ENCODE peak calls at places on chromosomes 12 and 14, in eight cellular contexts. D is tibial nerve; Y is CD8-positive, alpha-beta memory T cell; P is breast epithelium; V is A549; X is brain microvascular endothelial cell; O is tibial artery; H is mammary epithelial cell. Z is an unnamed sample.

GRCh38 chr12:53480425-53481107 is 18.7 kb downstream of the MAP3K12 start:
- DNase-seq in D (no peak), Y (no peak), P (no peak), V (no peak), X (no peak), O (no peak), H (no peak), Z (no peak)

GRCh38 chr14:58977366-58977765 is 211.1 kb upstream of the DAAM1 start:
- DNase-seq in D (no peak), Y (no peak), P (no peak), V (no peak), X (peak; percentile 9), O (no peak), H (no peak), Z (no peak)

GRCh38 chr12:70590051-70590450 is 47.2 kb downstream of the PTPRB start:
- DNase-seq in D (peak; percentile 78), Y (peak; percentile 20), P (peak; percentile 69), V (peak; percentile 60), X (peak; percentile 87), O (peak; percentile 81), H (peak; percentile 49), Z (peak; percentile 84)

GRCh38 chr12:59929091-59929490 is 333.3 kb downstream of the SLC16A7 start:
- DNase-seq in D (no peak), Y (no peak), P (no peak), V (no peak), X (no peak), O (no peak), H (peak; percentile 95), Z (peak; percentile 13)

GRCh38 chr12:94795520-94795919 is 145.2 kb upstream of the TMCC3 start:
- DNase-seq in D (no peak), Y (no peak), P (no peak), V (peak; percentile 41), X (peak; percentile 40), O (no peak), H (peak; percentile 64), Z (peak; percentile 82)

GRCh38 chr14:52783211-52783610 is 8.2 kb downstream of the GNPNAT1 start:
- DNase-seq in D (no peak), Y (no peak), P (no peak), V (no peak), X (no peak), O (no peak), H (no peak), Z (no peak)

GRCh38 chr12:124713436-124714082 is 146.1 kb upstream of the NCOR2 start:
- DNase-seq in D (peak; percentile 69), Y (peak; percentile 13), P (no peak), V (no peak), X (peak; percentile 78), O (peak; percentile 51), H (no peak), Z (peak; percentile 93)

GRCh38 chr12:130835011-130835410 is 4.0 kb downstream of the STX2 start:
- DNase-seq in D (no peak), Y (no peak), P (no peak), V (no peak), X (no peak), O (no peak), H (no peak), Z (no peak)

GRCh38 chr12:27896419-27896990 is 76.0 kb downstream of the PTHLH start:
- DNase-seq in D (no peak), Y (no peak), P (no peak), V (no peak), X (no peak), O (no peak), H (peak; percentile 19), Z (no peak)

GRCh38 chr14:35047961-35048513 is 2.0 kb downstream of the FAM177A1 start:
- DNase-seq in D (no peak), Y (no peak), P (no peak), V (no peak), X (no peak), O (no peak), H (no peak), Z (no peak)
- H3K4me3 ChIP-seq in D (no peak overlapping the region), Y (no peak overlapping the region), P (no peak overlapping the region), V (peak overlapping the region; percentile 82), X (no peak overlapping the region), O (peak overlapping the region; percentile 70), H (no peak overlapping the region), Z (no peak overlapping the region)

DNA sequence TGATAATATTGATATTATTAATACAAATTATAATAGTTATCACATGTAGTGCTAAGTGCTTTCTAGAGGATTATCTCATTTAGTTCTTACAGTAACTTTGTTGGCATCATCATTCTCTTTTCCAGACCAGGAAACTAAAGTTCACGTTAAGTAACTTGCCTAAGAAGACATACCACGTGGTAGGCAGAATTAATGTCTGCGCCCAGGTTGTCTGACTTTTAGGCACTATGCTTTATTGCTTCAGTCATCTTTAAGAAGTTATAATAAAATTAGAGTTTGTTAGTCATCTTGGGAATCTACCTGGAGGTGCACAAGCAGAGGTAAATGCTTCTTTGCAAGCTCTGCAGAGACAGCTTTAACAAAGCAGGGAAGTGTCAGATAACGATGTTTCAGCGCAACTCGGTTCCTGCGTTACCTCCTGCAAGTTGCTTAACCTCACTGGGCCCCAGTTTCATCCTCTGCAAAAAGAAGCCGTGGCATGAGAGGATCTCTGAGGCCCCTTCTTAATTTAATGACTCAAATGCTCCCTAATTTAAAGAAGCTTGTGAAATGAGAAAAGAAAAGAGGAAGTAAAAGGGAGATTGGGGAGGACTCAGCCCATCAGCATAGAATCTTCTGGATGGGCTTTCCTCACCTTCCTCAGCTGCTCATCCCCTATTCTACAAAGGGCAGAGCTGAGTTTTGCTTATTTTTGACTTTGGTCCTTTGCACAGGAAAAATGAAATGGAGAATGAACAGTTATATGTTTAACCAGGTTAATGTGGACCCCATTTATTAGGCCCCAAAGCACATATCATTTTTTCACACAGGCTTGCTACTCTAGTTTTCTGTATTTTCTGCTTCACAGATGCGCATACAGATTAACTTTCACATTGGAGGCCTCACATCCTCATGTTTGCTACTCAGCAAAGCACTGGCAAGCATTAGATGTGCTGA is 5.3 kb downstream of the ARHGDIB start:
- DNase-seq in D (no peak), Y (no peak), P (no peak), V (no peak), X (no peak), O (no peak), H (no peak), Z (no peak)
- H3K4me3 ChIP-seq in D (no peak overlapping the region), Y (peak overlapping the region; percentile 94), P (no peak overlapping the region), V (no peak overlapping the region), X (no peak overlapping the region), O (no peak overlapping the region), H (no peak overlapping the region), Z (no peak overlapping the region)

GRCh38 chr12:10716277-10716676 is 6.8 kb downstream of the YBX3 start:
- DNase-seq in D (no peak), Y (no peak), P (no peak), V (no peak), X (no peak), O (no peak), H (no peak), Z (no peak)
- H3K4me3 ChIP-seq in D (no peak overlapping the region), Y (no peak overlapping the region), P (peak overlapping the region; percentile 14), V (no peak overlapping the region), X (peak overlapping the region; percentile 18), O (no peak overlapping the region), H (peak overlapping the region; percentile 30), Z (no peak overlapping the region)

GRCh38 chr14:76958975-76959710 is 69.4 kb downstream of the IRF2BPL start:
- DNase-seq in D (no peak), Y (no peak), P (no peak), V (no peak), X (peak; percentile 52), O (peak; percentile 72), H (peak; percentile 97), Z (peak; percentile 79)

GRCh38 chr14:76963366-76963765 is 65.1 kb downstream of the IRF2BPL start:
- DNase-seq in D (no peak), Y (no peak), P (no peak), V (no peak), X (no peak), O (no peak), H (no peak), Z (no peak)

GRCh38 chr14:76962303-76962660 is 66.2 kb downstream of the IRF2BPL start:
- DNase-seq in D (no peak), Y (no peak), P (no peak), V (no peak), X (peak; percentile 24), O (no peak), H (no peak), Z (no peak)

GRCh38 chr14:76964695-76965094 is 63.8 kb downstream of the IRF2BPL start:
- DNase-seq in D (no peak), Y (no peak), P (no peak), V (no peak), X (no peak), O (no peak), H (no peak), Z (no peak)

GRCh38 chr14:76961631-76962302 is 66.7 kb downstream of the IRF2BPL start:
- DNase-seq in D (peak; percentile 62), Y (peak; percentile 90), P (peak; percentile 77), V (peak; percentile 79), X (peak; percentile 99), O (peak; percentile 82), H (peak; percentile 97), Z (peak; percentile 100)
- H3K4me3 ChIP-seq in D (peak overlapping the region; percentile 53), Y (peak overlapping the region; percentile 60), P (peak overlapping the region; percentile 55), V (peak overlapping the region; percentile 30), X (peak overlapping the region; percentile 16), O (peak overlapping the region; percentile 61), H (peak overlapping the region; percentile 7), Z (peak overlapping the region; percentile 22)

Z was measured in astrocyte of the spinal cord.